ENCODE peak calls at places on chromosomes 2 and 18, in seven cellular contexts. O is left lobe of liver; K is cardiac fibroblast; T is gastrocnemius medialis; W is NCI-H524; Q is breast epithelium; U is activated T-helper 1 cell treated with anti-CD3 and anti-CD28 coated beads, Interleukin-2, amount 50 U/mL, for 16 hours. Z is an unnamed sample.

GRCh38 chr2:215695876-215696275 is 260.0 kb upstream of the FN1 start:
- DNase-seq in O (no peak), K (peak), T (no peak), W (no peak), Q (no peak), U (no peak), Z (no peak)

GRCh38 chr18:79008356-79008940 is 28.8 kb downstream of the SALL3 start:
- DNase-seq in O (no peak), K (no peak), T (no peak), W (no peak), Q (no peak), U (no peak), Z (no peak)

GRCh38 chr2:524442-524841 is 152.8 kb downstream of the TMEM18 start:
- DNase-seq in O (no peak), K (peak), T (no peak), W (no peak), Q (no peak), U (no peak), Z (no peak)

GRCh38 chr2:94870392-94871225 is 621 bp upstream of the TEKT4 start:
- DNase-seq in O (peak), K (no peak), T (no peak), W (peak), Q (no peak), U (no peak), Z (no peak)

GRCh38 chr2:204982303-204982702 is 437.0 kb downstream of the PARD3B start:
- DNase-seq in O (no peak), K (peak), T (no peak), W (peak), Q (no peak), U (no peak), Z (peak)

GRCh38 chr2:109269956-109270757 is 141.2 kb downstream of the SH3RF3 start:
- DNase-seq in O (no peak), K (no peak), T (no peak), W (no peak), Q (peak), U (no peak), Z (no peak)

GRCh38 chr2:45458909-45459563 is 152.0 kb downstream of the SRBD1 start:
- DNase-seq in O (no peak), K (peak), T (no peak), W (no peak), Q (peak), U (no peak), Z (peak)

GRCh38 chr2:224252601-224253000 is 149.3 kb downstream of the FAM124B start:
- DNase-seq in O (no peak), K (peak), T (no peak), W (no peak), Q (no peak), U (no peak), Z (peak)

GRCh38 chr18:11995445-11996189 is 14.3 kb downstream of the IMPA2 start:
- DNase-seq in O (peak), K (peak), T (peak), W (peak), Q (peak), U (no peak), Z (peak)

GRCh38 chr18:22846088-22846683 is 86.9 kb upstream of the RBBP8 start:
- DNase-seq in O (no peak), K (peak), T (no peak), W (peak), Q (no peak), U (no peak), Z (peak)

GRCh38 chr2:47172156-47172921 is 17.2 kb upstream of the STPG4 start:
- DNase-seq in O (no peak), K (peak), T (no peak), W (no peak), Q (no peak), U (no peak), Z (no peak)

GRCh38 chr2:162261032-162261945 is 18.0 kb upstream of the FAP start:
- DNase-seq in O (no peak), K (peak), T (peak), W (no peak), Q (no peak), U (peak), Z (peak)

Z was measured in fibroblast of the aortic adventitia.